ENCODE peak calls at places on chromosomes 3 and 15, in ten cellular contexts. One of them, this sample, is unnamed.

GRCh38 chr3:140292154-140292553 is 357.2 kb downstream of the CLSTN2 start:
- DNase-seq in ovary: no peak
- DNase-seq in PC-9: no peak
- DNase-seq in neural progenitor cell: no peak
- DNase-seq in transverse colon: no peak
- DNase-seq in foreskin fibroblast: peak; percentile 70
- DNase-seq in pancreas: no peak
- DNase-seq in right cardiac atrium: no peak
- DNase-seq in upper lobe of left lung: no peak
- DNase-seq in HepG2: no peak
- DNase-seq in this sample: peak; percentile 46

GRCh38 chr3:184029456-184029950 is 2.0 kb upstream of the HTR3D start:
- DNase-seq in PC-9: no peak
- DNase-seq in right cardiac atrium: peak; percentile 27
- DNase-seq in ovary: no peak
- DNase-seq in pancreas: no peak
- DNase-seq in upper lobe of left lung: no peak
- DNase-seq in foreskin fibroblast: no peak
- DNase-seq in transverse colon: no peak
- DNase-seq in HepG2: no peak
- DNase-seq in neural progenitor cell: no peak
- DNase-seq in this sample: no peak

GRCh38 chr3:64559658-64560057 is 128.1 kb downstream of the ADAMTS9 start:
- DNase-seq in pancreas: no peak
- DNase-seq in PC-9: no peak
- DNase-seq in upper lobe of left lung: no peak
- DNase-seq in HepG2: no peak
- DNase-seq in ovary: no peak
- DNase-seq in transverse colon: no peak
- DNase-seq in foreskin fibroblast: peak; percentile 5
- DNase-seq in neural progenitor cell: no peak
- DNase-seq in right cardiac atrium: no peak
- DNase-seq in this sample: no peak

GRCh38 chr3:184590795-184591194 is 29.2 kb downstream of the EPHB3 start:
- DNase-seq in upper lobe of left lung: no peak
- DNase-seq in transverse colon: no peak
- DNase-seq in foreskin fibroblast: no peak
- DNase-seq in ovary: peak; percentile 75
- DNase-seq in HepG2: no peak
- DNase-seq in PC-9: peak; percentile 39
- DNase-seq in neural progenitor cell: no peak
- DNase-seq in right cardiac atrium: no peak
- DNase-seq in pancreas: peak; percentile 57
- DNase-seq in this sample: no peak

GRCh38 chr3:54349231-54349647 is 226.9 kb downstream of the CACNA2D3 start:
- DNase-seq in HepG2: no peak
- DNase-seq in PC-9: no peak
- DNase-seq in upper lobe of left lung: no peak
- DNase-seq in neural progenitor cell: peak; percentile 54
- DNase-seq in right cardiac atrium: no peak
- DNase-seq in foreskin fibroblast: no peak
- DNase-seq in ovary: no peak
- DNase-seq in pancreas: no peak
- DNase-seq in transverse colon: no peak
- DNase-seq in this sample: no peak

GRCh38 chr3:77562089-77562488 is 522.2 kb downstream of the ROBO2 start:
- DNase-seq in upper lobe of left lung: no peak
- DNase-seq in PC-9: no peak
- DNase-seq in HepG2: no peak
- DNase-seq in pancreas: no peak
- DNase-seq in ovary: no peak
- DNase-seq in right cardiac atrium: no peak
- DNase-seq in foreskin fibroblast: no peak
- DNase-seq in neural progenitor cell: no peak
- DNase-seq in transverse colon: no peak
- DNase-seq in this sample: no peak

GRCh38 chr3:180319461-180319860 is 282.5 kb upstream of the TTC14 start:
- DNase-seq in foreskin fibroblast: no peak
- DNase-seq in PC-9: no peak
- DNase-seq in HepG2: no peak
- DNase-seq in upper lobe of left lung: no peak
- DNase-seq in ovary: no peak
- DNase-seq in pancreas: no peak
- DNase-seq in transverse colon: no peak
- DNase-seq in neural progenitor cell: no peak
- DNase-seq in right cardiac atrium: no peak
- DNase-seq in this sample: peak; percentile 22

GRCh38 chr3:27659279-27660021 is 62.7 kb downstream of the EOMES start:
- DNase-seq in PC-9: peak; percentile 50
- DNase-seq in pancreas: peak; percentile 48
- DNase-seq in upper lobe of left lung: no peak
- DNase-seq in ovary: no peak
- DNase-seq in foreskin fibroblast: peak; percentile 71
- DNase-seq in neural progenitor cell: peak; percentile 68
- DNase-seq in transverse colon: peak; percentile 60
- DNase-seq in HepG2: peak; percentile 48
- DNase-seq in right cardiac atrium: peak; percentile 53
- DNase-seq in this sample: no peak

GRCh38 chr3:31472479-31473390 is 60.0 kb upstream of the STT3B start:
- DNase-seq in HepG2: no peak
- DNase-seq in ovary: no peak
- DNase-seq in upper lobe of left lung: no peak
- DNase-seq in foreskin fibroblast: peak; percentile 3
- DNase-seq in pancreas: no peak
- DNase-seq in neural progenitor cell: no peak
- DNase-seq in PC-9: no peak
- DNase-seq in right cardiac atrium: no peak
- DNase-seq in transverse colon: no peak
- DNase-seq in this sample: peak; percentile 39

GRCh38 chr3:42189071-42189470 is 76.9 kb downstream of the CCK start:
- DNase-seq in PC-9: no peak
- DNase-seq in transverse colon: no peak
- DNase-seq in ovary: no peak
- DNase-seq in foreskin fibroblast: no peak
- DNase-seq in upper lobe of left lung: no peak
- DNase-seq in right cardiac atrium: no peak
- DNase-seq in neural progenitor cell: no peak
- DNase-seq in pancreas: no peak
- DNase-seq in HepG2: no peak
- DNase-seq in this sample: no peak

DNA sequence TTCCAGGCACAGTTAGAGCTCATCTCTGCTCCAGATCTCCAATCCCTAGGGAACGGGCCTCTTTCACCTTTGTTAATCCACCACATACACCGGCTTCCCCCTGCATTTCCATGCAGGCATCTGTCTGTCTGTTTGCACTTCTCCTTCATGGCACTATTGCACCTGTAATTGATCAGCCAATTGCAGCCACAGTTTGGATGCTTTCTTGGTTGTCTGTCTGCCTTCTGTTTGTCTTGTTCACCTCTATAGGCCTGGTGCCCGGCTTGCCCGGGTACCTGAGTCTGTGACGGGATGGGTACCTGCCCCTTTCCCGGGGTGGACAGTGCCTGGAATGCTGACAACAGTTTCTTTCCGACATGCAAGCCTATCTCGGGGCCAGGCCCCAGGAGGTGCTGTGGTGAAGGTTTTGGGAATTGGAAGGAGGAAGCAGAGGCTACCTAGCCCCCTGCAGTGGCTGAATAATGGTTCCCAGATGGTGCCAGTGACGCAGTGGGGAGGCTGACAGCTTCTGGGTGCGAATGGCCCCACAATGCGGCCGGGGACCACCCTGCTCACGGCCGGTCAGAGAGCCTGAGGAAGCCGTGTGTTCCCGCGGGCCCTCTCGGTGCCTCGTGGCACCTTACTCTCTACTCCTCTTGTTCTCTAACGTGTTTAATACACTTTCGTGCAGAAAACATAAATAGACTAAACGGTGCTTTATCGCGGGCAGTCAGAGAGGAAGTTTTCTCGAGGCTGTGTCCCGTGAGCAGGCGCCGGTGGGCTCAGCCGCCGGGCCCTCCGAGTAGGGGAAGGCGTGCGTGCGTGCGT is 31.3 kb upstream of the RAB6B start:
- DNase-seq in HepG2: no peak
- DNase-seq in PC-9: no peak
- DNase-seq in ovary: no peak
- DNase-seq in foreskin fibroblast: no peak
- DNase-seq in right cardiac atrium: no peak
- DNase-seq in upper lobe of left lung: no peak
- DNase-seq in neural progenitor cell: peak; percentile 54
- DNase-seq in transverse colon: no peak
- DNase-seq in pancreas: no peak
- DNase-seq in this sample: no peak
- H3K4me3 ChIP-seq in HepG2: peak overlapping the region; percentile 72
- H3K4me3 ChIP-seq in PC-9: no peak overlapping the region
- H3K4me3 ChIP-seq in ovary: peak overlapping the region; percentile 47
- H3K4me3 ChIP-seq in foreskin fibroblast: peak overlapping the region; percentile 51
- H3K4me3 ChIP-seq in right cardiac atrium: peak overlapping the region; percentile 52
- H3K4me3 ChIP-seq in upper lobe of left lung: peak overlapping the region; percentile 64
- H3K4me3 ChIP-seq in neural progenitor cell: peak overlapping the region; percentile 61
- H3K4me3 ChIP-seq in transverse colon: peak overlapping the region; percentile 18
- H3K4me3 ChIP-seq in pancreas: peak overlapping the region; percentile 56
- H3K4me3 ChIP-seq in this sample: peak overlapping the region; percentile 50

DNA sequence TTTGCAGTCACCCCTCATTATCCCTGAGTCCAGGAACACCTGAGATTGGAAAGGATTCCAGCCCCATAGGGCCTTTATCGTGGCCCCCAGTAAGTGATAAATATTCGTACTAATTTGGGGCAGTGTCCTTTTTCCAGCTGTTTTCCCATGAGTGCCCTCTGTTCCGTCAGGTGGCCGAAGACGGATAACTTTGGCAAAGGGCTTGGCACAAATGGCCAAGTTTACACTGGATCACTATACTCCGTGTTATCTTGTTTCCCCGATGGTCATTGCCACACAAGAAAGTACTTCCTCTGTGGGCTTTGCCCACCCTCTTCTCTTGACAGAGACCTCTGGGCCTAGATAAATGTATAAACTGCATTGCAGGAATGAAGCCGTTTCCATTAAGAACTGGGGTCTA is 39.1 kb downstream of the SMAD3 start:
- DNase-seq in HepG2: no peak
- DNase-seq in transverse colon: no peak
- DNase-seq in ovary: no peak
- DNase-seq in foreskin fibroblast: no peak
- DNase-seq in right cardiac atrium: no peak
- DNase-seq in PC-9: no peak
- DNase-seq in upper lobe of left lung: no peak
- DNase-seq in neural progenitor cell: no peak
- DNase-seq in pancreas: no peak
- DNase-seq in this sample: no peak
- H3K4me3 ChIP-seq in HepG2: no peak overlapping the region
- H3K4me3 ChIP-seq in transverse colon: no peak overlapping the region
- H3K4me3 ChIP-seq in ovary: no peak overlapping the region
- H3K4me3 ChIP-seq in foreskin fibroblast: no peak overlapping the region
- H3K4me3 ChIP-seq in right cardiac atrium: no peak overlapping the region
- H3K4me3 ChIP-seq in PC-9: no peak overlapping the region
- H3K4me3 ChIP-seq in upper lobe of left lung: no peak overlapping the region
- H3K4me3 ChIP-seq in neural progenitor cell: no peak overlapping the region
- H3K4me3 ChIP-seq in pancreas: no peak overlapping the region
- H3K4me3 ChIP-seq in this sample: no peak overlapping the region

GRCh38 chr3:108251256-108251655 is 29.0 kb upstream of the IFT57 start:
- DNase-seq in PC-9: no peak
- DNase-seq in ovary: no peak
- DNase-seq in foreskin fibroblast: no peak
- DNase-seq in pancreas: no peak
- DNase-seq in upper lobe of left lung: no peak
- DNase-seq in neural progenitor cell: no peak
- DNase-seq in transverse colon: peak; percentile 27
- DNase-seq in HepG2: peak; percentile 2
- DNase-seq in right cardiac atrium: no peak
- DNase-seq in this sample: no peak

GRCh38 chr3:108255131-108255530 is 32.9 kb upstream of the IFT57 start:
- DNase-seq in pancreas: no peak
- DNase-seq in neural progenitor cell: no peak
- DNase-seq in upper lobe of left lung: no peak
- DNase-seq in right cardiac atrium: no peak
- DNase-seq in PC-9: no peak
- DNase-seq in ovary: no peak
- DNase-seq in transverse colon: no peak
- DNase-seq in HepG2: no peak
- DNase-seq in foreskin fibroblast: no peak
- DNase-seq in this sample: no peak

GRCh38 chr3:108250626-108251025 is 28.4 kb upstream of the IFT57 start:
- DNase-seq in neural progenitor cell: no peak
- DNase-seq in ovary: no peak
- DNase-seq in pancreas: no peak
- DNase-seq in foreskin fibroblast: no peak
- DNase-seq in HepG2: no peak
- DNase-seq in upper lobe of left lung: no peak
- DNase-seq in PC-9: no peak
- DNase-seq in right cardiac atrium: no peak
- DNase-seq in transverse colon: no peak
- DNase-seq in this sample: no peak

GRCh38 chr3:108251844-108252243 is 29.6 kb upstream of the IFT57 start:
- DNase-seq in HepG2: no peak
- DNase-seq in right cardiac atrium: no peak
- DNase-seq in pancreas: no peak
- DNase-seq in upper lobe of left lung: no peak
- DNase-seq in transverse colon: no peak
- DNase-seq in ovary: no peak
- DNase-seq in foreskin fibroblast: no peak
- DNase-seq in PC-9: no peak
- DNase-seq in neural progenitor cell: no peak
- DNase-seq in this sample: no peak
- H3K4me3 ChIP-seq in HepG2: no peak overlapping the region
- H3K4me3 ChIP-seq in right cardiac atrium: no peak overlapping the region
- H3K4me3 ChIP-seq in pancreas: no peak overlapping the region
- H3K4me3 ChIP-seq in upper lobe of left lung: no peak overlapping the region
- H3K4me3 ChIP-seq in transverse colon: no peak overlapping the region
- H3K4me3 ChIP-seq in ovary: no peak overlapping the region
- H3K4me3 ChIP-seq in foreskin fibroblast: no peak overlapping the region
- H3K4me3 ChIP-seq in PC-9: no peak overlapping the region
- H3K4me3 ChIP-seq in neural progenitor cell: no peak overlapping the region
- H3K4me3 ChIP-seq in this sample: no peak overlapping the region

GRCh38 chr15:53031469-53031868 is 241.3 kb upstream of the ONECUT1 start:
- DNase-seq in ovary: no peak
- DNase-seq in HepG2: peak; percentile 15
- DNase-seq in neural progenitor cell: no peak
- DNase-seq in pancreas: no peak
- DNase-seq in upper lobe of left lung: no peak
- DNase-seq in transverse colon: no peak
- DNase-seq in foreskin fibroblast: no peak
- DNase-seq in PC-9: no peak
- DNase-seq in right cardiac atrium: no peak
- DNase-seq in this sample: no peak
- H3K4me3 ChIP-seq in ovary: no peak overlapping the region
- H3K4me3 ChIP-seq in HepG2: no peak overlapping the region
- H3K4me3 ChIP-seq in neural progenitor cell: no peak overlapping the region
- H3K4me3 ChIP-seq in pancreas: no peak overlapping the region
- H3K4me3 ChIP-seq in upper lobe of left lung: no peak overlapping the region
- H3K4me3 ChIP-seq in transverse colon: no peak overlapping the region
- H3K4me3 ChIP-seq in foreskin fibroblast: no peak overlapping the region
- H3K4me3 ChIP-seq in PC-9: no peak overlapping the region
- H3K4me3 ChIP-seq in right cardiac atrium: no peak overlapping the region
- H3K4me3 ChIP-seq in this sample: no peak overlapping the region

This sample was measured in skeletal muscle cell.